ENCODE peak calls at places on chromosomes 11 and 22, in seven cellular contexts. One of them, this sample, is unnamed. For H3K9me3, the result is how much of the 10 kb centered on the place peaks cover.

GRCh38 chr22:33529424-33530113 is 390.7 kb downstream of the LARGE1 start:
- DNase-seq in GM12878: no peak
- DNase-seq in right cardiac atrium: no peak
- DNase-seq in BE2C: no peak
- DNase-seq in CD4-positive, alpha-beta T cell: no peak
- DNase-seq in colonic mucosa: no peak
- DNase-seq in OCI-LY7: no peak
- DNase-seq in this sample: no peak

GRCh38 chr22:39654959-39655579 is 84.5 kb downstream of the CACNA1I start:
- DNase-seq in GM12878: no peak
- DNase-seq in right cardiac atrium: peak
- DNase-seq in BE2C: no peak
- DNase-seq in CD4-positive, alpha-beta T cell: no peak
- DNase-seq in colonic mucosa: no peak
- DNase-seq in OCI-LY7: peak
- DNase-seq in this sample: no peak

GRCh38 chr22:35126993-35127392 is 61.0 kb downstream of the ISX start:
- DNase-seq in GM12878: peak
- DNase-seq in right cardiac atrium: no peak
- DNase-seq in BE2C: no peak
- DNase-seq in CD4-positive, alpha-beta T cell: no peak
- DNase-seq in colonic mucosa: no peak
- DNase-seq in OCI-LY7: no peak
- DNase-seq in this sample: no peak

GRCh38 chr11:57311109-57311936 is 13.4 kb downstream of the TNKS1BP1 start:
- DNase-seq in GM12878: peak
- DNase-seq in right cardiac atrium: peak
- DNase-seq in BE2C: peak
- DNase-seq in CD4-positive, alpha-beta T cell: no peak
- DNase-seq in colonic mucosa: peak
- DNase-seq in OCI-LY7: no peak
- DNase-seq in this sample: peak

GRCh38 chr11:61362542-61362875 is 335 bp downstream of the TMEM138 start:
- DNase-seq in GM12878: no peak
- DNase-seq in right cardiac atrium: no peak
- DNase-seq in BE2C: no peak
- DNase-seq in CD4-positive, alpha-beta T cell: peak
- DNase-seq in colonic mucosa: peak
- DNase-seq in OCI-LY7: peak
- DNase-seq in this sample: peak

GRCh38 chr11:86990520-86990919 is 35.3 kb upstream of the FZD4 start:
- DNase-seq in GM12878: no peak
- DNase-seq in right cardiac atrium: no peak
- DNase-seq in BE2C: no peak
- DNase-seq in CD4-positive, alpha-beta T cell: no peak
- DNase-seq in colonic mucosa: no peak
- DNase-seq in OCI-LY7: no peak
- DNase-seq in this sample: no peak

GRCh38 chr22:39219071-39220050 is 25.4 kb downstream of the PDGFB start:
- DNase-seq in GM12878: no peak
- DNase-seq in right cardiac atrium: no peak
- DNase-seq in BE2C: no peak
- DNase-seq in CD4-positive, alpha-beta T cell: no peak
- DNase-seq in colonic mucosa: no peak
- DNase-seq in OCI-LY7: no peak
- DNase-seq in this sample: no peak

GRCh38 chr11:112525270-112525669 is 264.6 kb upstream of the PLET1 start:
- DNase-seq in GM12878: no peak
- DNase-seq in right cardiac atrium: peak
- DNase-seq in BE2C: peak
- DNase-seq in CD4-positive, alpha-beta T cell: no peak
- DNase-seq in colonic mucosa: peak
- DNase-seq in OCI-LY7: no peak
- DNase-seq in this sample: no peak

GRCh38 chr11:12469451-12469850 is 92.1 kb downstream of the PARVA start:
- DNase-seq in GM12878: no peak
- DNase-seq in right cardiac atrium: peak
- DNase-seq in BE2C: peak
- DNase-seq in CD4-positive, alpha-beta T cell: no peak
- DNase-seq in colonic mucosa: no peak
- DNase-seq in OCI-LY7: no peak
- DNase-seq in this sample: no peak

GRCh38 chr11:63872833-63873201 is 33.9 kb downstream of the MARK2 start:
- DNase-seq in GM12878: no peak
- DNase-seq in right cardiac atrium: no peak
- DNase-seq in BE2C: no peak
- DNase-seq in CD4-positive, alpha-beta T cell: no peak
- DNase-seq in colonic mucosa: no peak
- DNase-seq in OCI-LY7: no peak
- DNase-seq in this sample: no peak

GRCh38 chr11:116791813-116792143 is at the start of gene APOA5:
- DNase-seq in GM12878: no peak
- DNase-seq in right cardiac atrium: no peak
- DNase-seq in BE2C: no peak
- DNase-seq in CD4-positive, alpha-beta T cell: no peak
- DNase-seq in colonic mucosa: no peak
- DNase-seq in OCI-LY7: no peak
- DNase-seq in this sample: no peak

GRCh38 chr11:6735306-6735705 is 36.5 kb downstream of the OR2AG2 start:
- DNase-seq in GM12878: no peak
- DNase-seq in right cardiac atrium: no peak
- DNase-seq in BE2C: no peak
- DNase-seq in CD4-positive, alpha-beta T cell: no peak
- DNase-seq in colonic mucosa: no peak
- DNase-seq in OCI-LY7: peak
- DNase-seq in this sample: no peak

GRCh38 chr22:43136255-43136654 is 6.9 kb downstream of the MCAT start:
- DNase-seq in GM12878: no peak
- DNase-seq in right cardiac atrium: peak
- DNase-seq in BE2C: peak
- DNase-seq in CD4-positive, alpha-beta T cell: peak
- DNase-seq in colonic mucosa: no peak
- DNase-seq in OCI-LY7: peak
- DNase-seq in this sample: peak

GRCh38 chr11:125285844-125286243 is 121.3 kb downstream of the PKNOX2 start:
- DNase-seq in GM12878: no peak
- DNase-seq in right cardiac atrium: no peak
- DNase-seq in BE2C: no peak
- DNase-seq in CD4-positive, alpha-beta T cell: no peak
- DNase-seq in colonic mucosa: no peak
- DNase-seq in OCI-LY7: no peak
- DNase-seq in this sample: no peak

GRCh38 chr22:41181349-41182241 is 23.5 kb upstream of the L3MBTL2 start:
- DNase-seq in GM12878: no peak
- DNase-seq in right cardiac atrium: peak
- DNase-seq in BE2C: no peak
- DNase-seq in CD4-positive, alpha-beta T cell: no peak
- DNase-seq in colonic mucosa: no peak
- DNase-seq in OCI-LY7: no peak
- DNase-seq in this sample: no peak

GRCh38 chr22:48743601-48744282 is 1083.9 kb downstream of the BRD1 start:
- DNase-seq in GM12878: no peak
- DNase-seq in right cardiac atrium: peak
- DNase-seq in BE2C: no peak
- DNase-seq in CD4-positive, alpha-beta T cell: no peak
- DNase-seq in colonic mucosa: no peak
- DNase-seq in OCI-LY7: no peak
- DNase-seq in this sample: no peak

GRCh38 chr22:48741540-48741939 is 1086.1 kb downstream of the BRD1 start:
- DNase-seq in GM12878: no peak
- DNase-seq in right cardiac atrium: no peak
- DNase-seq in BE2C: no peak
- DNase-seq in CD4-positive, alpha-beta T cell: no peak
- DNase-seq in colonic mucosa: no peak
- DNase-seq in OCI-LY7: no peak
- DNase-seq in this sample: no peak

GRCh38 chr22:48742556-48743343 is 1084.9 kb downstream of the BRD1 start:
- DNase-seq in GM12878: no peak
- DNase-seq in right cardiac atrium: peak
- DNase-seq in BE2C: no peak
- DNase-seq in CD4-positive, alpha-beta T cell: no peak
- DNase-seq in colonic mucosa: peak
- DNase-seq in OCI-LY7: no peak
- DNase-seq in this sample: no peak

GRCh38 chr22:48740731-48741405 is 1086.8 kb downstream of the BRD1 start:
- DNase-seq in GM12878: no peak
- DNase-seq in right cardiac atrium: peak
- DNase-seq in BE2C: no peak
- DNase-seq in CD4-positive, alpha-beta T cell: no peak
- DNase-seq in colonic mucosa: no peak
- DNase-seq in OCI-LY7: no peak
- DNase-seq in this sample: no peak

DNA sequence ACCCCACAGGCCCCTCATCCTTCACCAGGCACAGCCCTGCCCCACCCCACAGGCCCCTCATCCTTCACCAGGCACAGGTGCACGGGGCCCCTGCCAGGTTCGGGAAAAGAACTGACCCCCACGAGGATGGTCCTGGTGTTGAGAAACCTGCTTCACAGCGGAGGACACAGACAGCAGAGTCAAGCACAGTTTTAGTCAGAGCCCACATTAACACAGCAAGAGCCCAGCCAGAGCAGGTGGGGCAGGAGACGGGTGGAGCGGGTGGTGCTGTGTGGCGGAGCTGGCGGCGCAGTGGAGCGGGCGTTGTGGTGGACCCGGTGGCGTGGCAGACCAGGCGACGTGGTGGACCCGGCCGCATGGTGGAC is 1085.5 kb downstream of the BRD1 start:
- DNase-seq in GM12878: no peak
- DNase-seq in right cardiac atrium: peak
- DNase-seq in BE2C: no peak
- DNase-seq in CD4-positive, alpha-beta T cell: no peak
- DNase-seq in colonic mucosa: no peak
- DNase-seq in OCI-LY7: no peak
- DNase-seq in this sample: no peak
- H3K9me3 ChIP-seq in GM12878: under half
- H3K9me3 ChIP-seq in right cardiac atrium: under half
- H3K9me3 ChIP-seq in BE2C: under half
- H3K9me3 ChIP-seq in CD4-positive, alpha-beta T cell: under half
- H3K9me3 ChIP-seq in colonic mucosa: under half
- H3K9me3 ChIP-seq in OCI-LY7: under half
- H3K9me3 ChIP-seq in this sample: under half

DNA sequence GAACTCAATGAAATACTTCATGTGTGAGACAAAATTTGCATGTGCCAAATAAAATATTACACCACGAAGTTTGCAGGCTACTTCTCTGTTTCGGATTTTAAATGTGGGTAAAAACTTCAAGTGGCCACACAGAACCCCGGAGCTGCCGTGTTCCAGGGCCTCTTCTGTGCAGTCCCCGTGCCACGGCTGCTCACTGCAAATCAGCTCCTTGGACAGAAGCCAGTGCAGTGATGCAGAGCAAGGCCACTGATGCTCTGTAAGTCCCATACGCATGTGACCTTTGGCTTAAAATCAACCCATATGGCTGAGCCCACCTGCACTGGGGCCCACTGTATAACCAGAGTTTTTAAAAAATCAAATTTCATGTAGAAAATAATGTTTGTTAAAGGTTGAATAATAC is 1309.4 kb downstream of the TBC1D22A start:
- DNase-seq in GM12878: peak
- DNase-seq in right cardiac atrium: no peak
- DNase-seq in BE2C: no peak
- DNase-seq in CD4-positive, alpha-beta T cell: no peak
- DNase-seq in colonic mucosa: no peak
- DNase-seq in OCI-LY7: peak
- DNase-seq in this sample: no peak
- H3K9me3 ChIP-seq in GM12878: under half
- H3K9me3 ChIP-seq in right cardiac atrium: under half
- H3K9me3 ChIP-seq in BE2C: under half
- H3K9me3 ChIP-seq in CD4-positive, alpha-beta T cell: under half
- H3K9me3 ChIP-seq in colonic mucosa: under half
- H3K9me3 ChIP-seq in OCI-LY7: under half
- H3K9me3 ChIP-seq in this sample: under half

DNA sequence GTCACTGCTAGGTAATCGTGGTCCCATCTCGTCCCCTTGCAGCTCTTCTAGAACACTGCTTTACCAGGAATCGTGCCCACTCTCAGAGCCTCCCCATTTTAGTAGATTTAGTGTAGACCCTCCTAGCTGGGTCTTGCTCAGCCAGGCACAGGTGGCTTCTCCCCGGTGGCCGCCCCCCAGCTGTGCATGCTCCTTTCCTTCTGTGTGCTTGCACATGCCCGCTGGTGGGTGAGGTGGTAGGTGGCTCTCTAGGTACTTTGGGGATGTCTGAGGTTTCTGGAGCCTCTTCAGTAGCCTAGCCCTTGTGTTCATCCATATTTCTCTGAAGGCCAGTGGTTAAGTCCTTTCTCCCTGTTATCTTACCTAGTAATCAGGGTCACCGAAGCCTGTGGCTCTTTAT is 5.6 kb downstream of the TUB start:
- DNase-seq in GM12878: no peak
- DNase-seq in right cardiac atrium: no peak
- DNase-seq in BE2C: no peak
- DNase-seq in CD4-positive, alpha-beta T cell: no peak
- DNase-seq in colonic mucosa: no peak
- DNase-seq in OCI-LY7: no peak
- DNase-seq in this sample: no peak
- H3K9me3 ChIP-seq in GM12878: under half
- H3K9me3 ChIP-seq in right cardiac atrium: under half
- H3K9me3 ChIP-seq in BE2C: under half
- H3K9me3 ChIP-seq in CD4-positive, alpha-beta T cell: under half
- H3K9me3 ChIP-seq in colonic mucosa: under half
- H3K9me3 ChIP-seq in OCI-LY7: under half
- H3K9me3 ChIP-seq in this sample: under half

GRCh38 chr11:10640308-10640707 is 53.2 kb downstream of the IRAG1 start:
- DNase-seq in GM12878: no peak
- DNase-seq in right cardiac atrium: no peak
- DNase-seq in BE2C: no peak
- DNase-seq in CD4-positive, alpha-beta T cell: no peak
- DNase-seq in colonic mucosa: no peak
- DNase-seq in OCI-LY7: no peak
- DNase-seq in this sample: no peak

GRCh38 chr11:10641314-10642206 is 52.0 kb downstream of the IRAG1 start:
- DNase-seq in GM12878: peak
- DNase-seq in right cardiac atrium: no peak
- DNase-seq in BE2C: no peak
- DNase-seq in CD4-positive, alpha-beta T cell: no peak
- DNase-seq in colonic mucosa: no peak
- DNase-seq in OCI-LY7: peak
- DNase-seq in this sample: no peak

GRCh38 chr11:10639350-10639749 is 54.2 kb downstream of the IRAG1 start:
- DNase-seq in GM12878: no peak
- DNase-seq in right cardiac atrium: no peak
- DNase-seq in BE2C: no peak
- DNase-seq in CD4-positive, alpha-beta T cell: no peak
- DNase-seq in colonic mucosa: no peak
- DNase-seq in OCI-LY7: no peak
- DNase-seq in this sample: no peak

GRCh38 chr11:10637629-10638028 is 55.9 kb downstream of the IRAG1 start:
- DNase-seq in GM12878: no peak
- DNase-seq in right cardiac atrium: no peak
- DNase-seq in BE2C: no peak
- DNase-seq in CD4-positive, alpha-beta T cell: no peak
- DNase-seq in colonic mucosa: no peak
- DNase-seq in OCI-LY7: no peak
- DNase-seq in this sample: no peak

DNA sequence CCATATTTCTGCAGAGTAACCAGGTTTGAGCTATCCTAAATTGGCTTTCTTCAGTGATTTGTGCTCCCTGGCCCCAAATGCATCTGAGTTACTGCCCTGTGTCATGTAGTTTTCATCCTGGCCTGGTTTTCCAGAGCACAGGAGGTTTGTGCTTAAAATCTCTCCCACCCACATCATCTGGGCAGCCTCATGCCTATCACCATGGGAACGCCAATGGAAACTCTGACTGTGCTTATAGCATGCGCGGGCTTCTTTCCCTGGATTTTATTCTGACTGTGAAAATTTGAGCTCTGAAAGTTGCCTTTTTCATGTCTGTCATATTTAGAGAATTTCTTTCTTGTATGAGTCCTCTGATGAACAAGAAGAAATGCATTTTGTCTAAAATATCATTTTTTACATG is 55.3 kb downstream of the IRAG1 start:
- DNase-seq in GM12878: no peak
- DNase-seq in right cardiac atrium: no peak
- DNase-seq in BE2C: no peak
- DNase-seq in CD4-positive, alpha-beta T cell: no peak
- DNase-seq in colonic mucosa: no peak
- DNase-seq in OCI-LY7: no peak
- DNase-seq in this sample: no peak
- H3K9me3 ChIP-seq in GM12878: under half
- H3K9me3 ChIP-seq in right cardiac atrium: under half
- H3K9me3 ChIP-seq in BE2C: under half
- H3K9me3 ChIP-seq in CD4-positive, alpha-beta T cell: under half
- H3K9me3 ChIP-seq in colonic mucosa: under half
- H3K9me3 ChIP-seq in OCI-LY7: under half
- H3K9me3 ChIP-seq in this sample: under half

This sample was measured in HAP-1.